ENCODE peak calls at places on chromosomes 2 and 18, in eight cellular contexts. S is tibial nerve, C is H1, Y is skeletal muscle cell, G is transverse colon, O is GM23248, A is foreskin fibroblast, K is mesenchymal stem cell. U is an unnamed sample.

GRCh38 chr18:74368901-74369705 is 53.5 kb downstream of the C18orf63 start:
- DNase-seq in Y (no peak), O (no peak), K (no peak), A (no peak), C (no peak), G (peak; percentile 79), S (peak; percentile 26), U (no peak)

GRCh38 chr2:205411558-205411957 is 270.7 kb upstream of the NRP2 start:
- DNase-seq in O (no peak), G (peak; percentile 53), Y (no peak), A (no peak), S (no peak), K (no peak), C (no peak), U (no peak)

GRCh38 chr2:158953926-158954763 is 14.3 kb upstream of the TANC1 start:
- DNase-seq in K (peak; percentile 92), S (peak; percentile 77), C (no peak), Y (peak; percentile 88), A (peak; percentile 71), G (peak; percentile 88), O (peak; percentile 84), U (peak; percentile 95)

GRCh38 chr2:176189666-176190641 is 1.5 kb downstream of the HOXD1 start:
- DNase-seq in C (no peak), G (no peak), S (no peak), A (no peak), Y (no peak), K (no peak), O (no peak), U (no peak)

GRCh38 chr2:192243488-192243887 is 48.8 kb upstream of the TMEFF2 start:
- DNase-seq in S (no peak), A (peak; percentile 45), O (peak; percentile 56), G (no peak), K (no peak), C (no peak), Y (peak; percentile 64), U (peak; percentile 62)

GRCh38 chr2:73907840-73908452 is 15.1 kb downstream of the ACTG2 start:
- DNase-seq in O (peak; percentile 54), C (peak; percentile 27), A (peak; percentile 47), S (no peak), K (no peak), G (peak; percentile 38), Y (peak; percentile 59), U (peak; percentile 93)

GRCh38 chr2:126730655-126731054 is 74.7 kb downstream of the GYPC start:
- DNase-seq in A (no peak), K (no peak), Y (no peak), C (no peak), G (no peak), O (no peak), S (no peak), U (no peak)

GRCh38 chr2:116754371-116755101 is 1060.0 kb upstream of the DDX18 start:
- DNase-seq in O (no peak), C (peak; percentile 41), G (no peak), K (no peak), S (no peak), A (no peak), Y (no peak), U (no peak)

GRCh38 chr2:68282814-68283812 is 30.8 kb upstream of the PPP3R1 start:
- DNase-seq in K (peak; percentile 54), O (peak; percentile 63), C (no peak), Y (peak; percentile 13), G (no peak), A (peak; percentile 23), S (no peak), U (peak; percentile 65)

GRCh38 chr18:55407191-55407590 is 180.8 kb downstream of the TCF4 start:
- DNase-seq in O (no peak), C (no peak), K (no peak), Y (no peak), S (no peak), A (no peak), G (no peak), U (no peak)

GRCh38 chr2:98709530-98709929 is 21.4 kb downstream of the MGAT4A start:
- DNase-seq in K (no peak), Y (no peak), A (no peak), O (no peak), S (no peak), C (no peak), G (no peak), U (no peak)

GRCh38 chr2:96604104-96604503 is 34.0 kb downstream of the KANSL3 start:
- DNase-seq in O (no peak), K (no peak), C (no peak), G (no peak), S (no peak), A (no peak), Y (no peak), U (peak; percentile 28)

GRCh38 chr2:177332041-177332991 is 60.3 kb upstream of the AGPS start:
- DNase-seq in Y (peak; percentile 45), C (no peak), O (peak; percentile 87), K (peak; percentile 86), A (peak; percentile 61), G (peak; percentile 33), S (peak; percentile 77), U (peak; percentile 89)
- H3K4me3 ChIP-seq in Y (no peak overlapping the region), C (no peak overlapping the region), O (peak overlapping the region; percentile 13), K (no peak overlapping the region), A (no peak overlapping the region), G (no peak overlapping the region), S (no peak overlapping the region), U (no peak overlapping the region)

DNA sequence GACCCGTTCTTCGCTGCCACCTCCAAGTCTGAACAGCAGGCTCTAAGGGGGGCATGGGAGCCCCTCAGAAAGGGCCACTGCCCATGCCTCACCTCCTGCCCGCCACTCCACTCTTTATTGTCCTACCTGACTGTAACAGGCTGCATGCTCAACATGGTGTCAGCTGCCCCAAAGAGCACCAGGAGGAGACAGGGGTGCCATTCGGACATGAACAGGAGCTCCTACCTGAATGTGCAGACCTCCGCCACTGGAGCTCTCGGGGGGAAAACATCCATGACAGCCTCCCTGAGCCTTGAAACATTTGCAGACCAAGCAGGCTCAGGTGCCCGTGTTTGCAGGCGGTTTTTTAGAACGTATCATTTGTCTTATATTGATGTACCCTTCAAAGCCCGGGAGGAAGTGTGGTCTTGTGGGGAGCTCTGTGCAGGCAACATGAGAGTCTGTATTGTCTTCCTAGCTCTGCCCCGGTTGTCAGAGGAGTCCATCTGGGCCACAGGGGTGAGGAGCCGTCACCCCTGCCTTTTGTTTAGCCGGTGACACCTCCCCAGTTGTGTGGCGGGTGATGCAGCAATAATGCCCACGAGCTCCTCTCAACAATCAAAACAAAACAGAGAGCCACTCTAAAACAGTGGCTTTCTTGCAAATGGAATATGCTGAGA is 35.1 kb upstream of the CD8A start:
- DNase-seq in A (no peak), G (no peak), K (no peak), Y (no peak), C (no peak), S (no peak), O (no peak), U (no peak)
- H3K4me3 ChIP-seq in A (no peak overlapping the region), G (no peak overlapping the region), K (no peak overlapping the region), Y (no peak overlapping the region), C (no peak overlapping the region), S (no peak overlapping the region), O (no peak overlapping the region), U (no peak overlapping the region)

GRCh38 chr2:156321243-156321904 is 11.1 kb downstream of the NR4A2 start:
- DNase-seq in O (peak; percentile 42), G (no peak), Y (no peak), C (no peak), K (peak; percentile 26), S (no peak), A (no peak), U (no peak)
- H3K4me3 ChIP-seq in O (peak overlapping the region; percentile 68), G (no peak overlapping the region), Y (peak overlapping the region; percentile 23), C (peak overlapping the region; percentile 8), K (peak overlapping the region; percentile 43), S (peak overlapping the region; percentile 56), A (peak overlapping the region; percentile 36), U (peak overlapping the region; percentile 8)

GRCh38 chr18:35463837-35464236 is 33.9 kb downstream of the INO80C start:
- DNase-seq in O (no peak), A (no peak), G (no peak), C (no peak), K (no peak), Y (no peak), S (no peak), U (no peak)
- H3K4me3 ChIP-seq in O (no peak overlapping the region), A (no peak overlapping the region), G (no peak overlapping the region), C (no peak overlapping the region), K (no peak overlapping the region), Y (no peak overlapping the region), S (no peak overlapping the region), U (no peak overlapping the region)

DNA sequence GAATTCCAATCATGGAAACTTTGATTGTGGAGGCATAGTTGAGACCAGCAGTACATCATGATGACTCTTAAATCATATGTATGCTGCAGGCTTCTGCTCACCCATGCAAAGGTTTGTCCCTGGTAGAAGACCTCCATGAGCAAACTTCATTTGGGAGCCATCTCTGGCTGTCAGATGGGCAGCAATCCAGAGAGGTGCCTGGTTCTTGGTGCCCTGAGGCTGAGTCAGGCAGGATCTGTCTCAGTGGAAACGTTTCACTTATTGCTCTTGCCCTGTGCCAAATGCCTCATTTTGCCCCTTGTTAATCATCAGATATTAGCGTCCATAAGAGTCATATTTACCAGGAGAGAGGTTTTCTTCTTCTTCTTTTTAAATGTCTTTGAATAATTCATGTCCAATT is 151.5 kb upstream of the CELF4 start:
- DNase-seq in O (no peak), C (no peak), K (no peak), G (no peak), Y (no peak), S (no peak), A (no peak), U (no peak)
- H3K4me3 ChIP-seq in O (no peak overlapping the region), C (no peak overlapping the region), K (no peak overlapping the region), G (no peak overlapping the region), Y (no peak overlapping the region), S (no peak overlapping the region), A (no peak overlapping the region), U (no peak overlapping the region)

GRCh38 chr18:48693625-48694262 is 154.9 kb downstream of the CTIF start:
- DNase-seq in C (no peak), Y (no peak), K (peak; percentile 48), A (peak; percentile 39), G (no peak), S (no peak), O (peak; percentile 51), U (peak; percentile 63)

GRCh38 chr18:48695671-48696070 is 156.8 kb downstream of the CTIF start:
- DNase-seq in K (no peak), S (no peak), G (no peak), C (no peak), A (no peak), Y (no peak), O (no peak), U (no peak)

GRCh38 chr18:48690494-48690893 is 151.7 kb downstream of the CTIF start:
- DNase-seq in O (no peak), A (no peak), C (no peak), G (no peak), K (no peak), S (no peak), Y (no peak), U (no peak)

GRCh38 chr18:48694295-48694694 is 155.5 kb downstream of the CTIF start:
- DNase-seq in K (no peak), Y (no peak), S (no peak), A (no peak), G (no peak), C (no peak), O (no peak), U (no peak)

GRCh38 chr18:48693006-48693405 is 154.2 kb downstream of the CTIF start:
- DNase-seq in A (no peak), C (no peak), K (no peak), O (no peak), Y (no peak), G (no peak), S (no peak), U (no peak)
- H3K4me3 ChIP-seq in A (no peak overlapping the region), C (no peak overlapping the region), K (no peak overlapping the region), O (no peak overlapping the region), Y (no peak overlapping the region), G (no peak overlapping the region), S (no peak overlapping the region), U (no peak overlapping the region)